ENCODE peak calls at places on chromosomes 11 and 22, in four cellular contexts. W is substantia nigra, M is fibroblast of mammary gland, J is memory B cell. Y is an unnamed sample.

GRCh38 chr11:113947989-113948388 is 26.9 kb upstream of the HTR3A start:
- DNase-seq in M (no peak), J (peak; percentile 11), W (no peak), Y (no peak)

GRCh38 chr11:3008746-3009336 is 16.7 kb upstream of the NAP1L4 start:
- DNase-seq in M (no peak), J (no peak), W (no peak), Y (no peak)

GRCh38 chr11:104522123-104522522 is 358.2 kb upstream of the PDGFD start:
- DNase-seq in J (no peak), M (no peak), W (no peak), Y (no peak)

GRCh38 chr11:26618441-26618840 is 46.4 kb upstream of the MUC15 start:
- DNase-seq in M (no peak), W (no peak), J (no peak), Y (no peak)

GRCh38 chr11:126645206-126645605 is 289.7 kb downstream of the ST3GAL4 start:
- DNase-seq in M (no peak), J (no peak), W (no peak), Y (peak; percentile 50)

GRCh38 chr11:63240791-63241379 is 2.5 kb downstream of the SLC22A25 start:
- DNase-seq in J (no peak), M (no peak), W (no peak), Y (no peak)

GRCh38 chr22:46041642-46042041 is 64.7 kb upstream of the WNT7B start:
- DNase-seq in W (no peak), J (no peak), M (no peak), Y (no peak)

GRCh38 chr11:101436511-101437142 is 147.2 kb downstream of the TRPC6 start:
- DNase-seq in J (no peak), M (peak; percentile 59), W (no peak), Y (peak; percentile 20)

GRCh38 chr22:38751066-38751421 is 4.8 kb downstream of the SUN2 start:
- DNase-seq in W (no peak), J (no peak), M (no peak), Y (no peak)

GRCh38 chr22:29481265-29482000 is 1.4 kb downstream of the NEFH start:
- DNase-seq in J (no peak), M (peak; percentile 7), W (no peak), Y (peak; percentile 9)

GRCh38 chr11:36391062-36391461 is 95.0 kb downstream of the PRR5L start:
- DNase-seq in M (no peak), J (peak; percentile 32), W (peak; percentile 11), Y (peak; percentile 16)

GRCh38 chr11:117822031-117822521 is 2.5 kb downstream of the FXYD2 start:
- DNase-seq in J (peak; percentile 35), W (no peak), M (no peak), Y (no peak)

GRCh38 chr11:64285885-64286800 is 495 bp downstream of the GPR137 start:
- DNase-seq in W (no peak), J (no peak), M (no peak), Y (no peak)

GRCh38 chr11:102810943-102811528 is 13.1 kb upstream of the MMP1 start:
- DNase-seq in J (no peak), M (peak; percentile 38), W (no peak), Y (peak; percentile 39)

GRCh38 chr11:3122775-3123201 is 42.3 kb downstream of the OSBPL5 start:
- DNase-seq in W (no peak), J (no peak), M (no peak), Y (no peak)

GRCh38 chr22:36277482-36278291 is 24.8 kb downstream of the APOL1 start:
- DNase-seq in J (peak; percentile 49), W (peak; percentile 15), M (peak; percentile 64), Y (peak; percentile 50)

GRCh38 chr11:33701831-33702230 is 1.2 kb upstream of the C11orf91 start:
- DNase-seq in W (peak; percentile 25), J (no peak), M (peak; percentile 92), Y (peak; percentile 72)

GRCh38 chr22:37328017-37328416 is 45.7 kb downstream of the CYTH4 start:
- DNase-seq in J (no peak), W (no peak), M (peak; percentile 92), Y (peak; percentile 88)

GRCh38 chr11:71181566-71181965 is 70.8 kb downstream of the SHANK2 start:
- DNase-seq in M (no peak), J (no peak), W (no peak), Y (no peak)

GRCh38 chr11:44977493-44977984 is 26.9 kb upstream of the TP53I11 start:
- DNase-seq in J (no peak), M (no peak), W (no peak), Y (no peak)

GRCh38 chr11:134047586-134047999 is 21.3 kb upstream of the JAM3 start:
- DNase-seq in M (peak; percentile 93), W (no peak), J (no peak), Y (peak; percentile 95)

GRCh38 chr22:20996031-20996410 is 5.9 kb downstream of the THAP7 start:
- DNase-seq in M (no peak), J (no peak), W (no peak), Y (no peak)